ENCODE peak calls at places on chromosomes 12 and 14, in nine cellular contexts. Y, G, R, X, T, L, D, W and E are unnamed samples.

GRCh38 chr12:40701756-40702155 is 9.5 kb downstream of the CNTN1 start:
- DNase-seq in W (no peak), X (no peak), Y (no peak), D (no peak), G (no peak), T (no peak), R (no peak), L (no peak), E (no peak)

GRCh38 chr12:80778005-80778541 is 61.4 kb downstream of the MYF5 start:
- DNase-seq in W (peak), D (peak), G (no peak), T (no peak), R (peak), X (peak), L (peak), Y (peak), E (peak)

GRCh38 chr14:59123526-59123925 is 64.9 kb upstream of the DAAM1 start:
- DNase-seq in W (no peak), T (no peak), L (no peak), D (no peak), G (no peak), R (no peak), X (no peak), Y (no peak), E (no peak)

GRCh38 chr14:70655110-70655826 is 13.6 kb downstream of the TTC9 start:
- DNase-seq in W (no peak), T (peak), Y (no peak), D (peak), X (no peak), G (peak), L (no peak), R (peak), E (no peak)

GRCh38 chr14:60589442-60589841 is 59.8 kb downstream of the SIX1 start:
- DNase-seq in Y (no peak), L (no peak), T (no peak), W (no peak), R (no peak), D (no peak), X (no peak), G (no peak), E (no peak)

GRCh38 chr14:48350971-48351370 is 675.6 kb upstream of the MDGA2 start:
- DNase-seq in L (no peak), W (no peak), X (no peak), T (no peak), R (no peak), G (no peak), Y (no peak), D (no peak), E (no peak)

GRCh38 chr12:127583041-127583440 is 683.9 kb upstream of the TMEM132C start:
- DNase-seq in G (no peak), W (no peak), X (no peak), L (no peak), D (no peak), Y (no peak), R (no peak), T (no peak), E (no peak)

GRCh38 chr14:103384450-103385152 is 614 bp upstream of the MARK3 start:
- DNase-seq in Y (no peak), X (no peak), L (no peak), G (no peak), W (no peak), R (no peak), T (no peak), D (no peak), E (no peak)

GRCh38 chr12:106790020-106790419 is 15.5 kb downstream of the RIC8B start:
- DNase-seq in Y (no peak), G (no peak), X (no peak), W (no peak), T (no peak), D (no peak), L (no peak), R (no peak), E (no peak)

GRCh38 chr12:74105434-74105833 is 432.2 kb upstream of the ATXN7L3B start:
- DNase-seq in G (no peak), D (no peak), L (no peak), R (no peak), Y (no peak), X (no peak), W (no peak), T (no peak), E (no peak)

GRCh38 chr14:72544615-72545387 is 349.1 kb downstream of the DPF3 start:
- DNase-seq in G (no peak), W (peak), L (no peak), D (no peak), T (no peak), R (no peak), Y (no peak), X (no peak), E (no peak)

GRCh38 chr12:55681142-55682077 is 26.3 kb downstream of the ITGA7 start:
- DNase-seq in T (no peak), X (peak), L (peak), G (peak), R (no peak), W (peak), Y (peak), D (peak), E (peak)

GRCh38 chr14:31154956-31155355 is 52.6 kb downstream of the HECTD1 start:
- DNase-seq in X (no peak), R (no peak), T (no peak), G (no peak), W (no peak), D (no peak), Y (no peak), L (no peak), E (no peak)

GRCh38 chr14:92600318-92601053 is 86.9 kb downstream of the RIN3 start:
- DNase-seq in X (no peak), T (no peak), L (no peak), W (no peak), R (no peak), Y (no peak), G (no peak), D (no peak), E (no peak)

GRCh38 chr12:9364224-9365176 is 156.3 kb upstream of the PZP start:
- DNase-seq in T (no peak), G (peak), L (no peak), R (peak), D (no peak), X (no peak), Y (no peak), W (no peak), E (no peak)

GRCh38 chr14:74963705-74964271 is 8.4 kb upstream of the PGF start:
- DNase-seq in D (no peak), X (no peak), T (no peak), G (no peak), R (no peak), W (no peak), L (no peak), Y (no peak), E (no peak)

GRCh38 chr12:22361785-22362184 is 27.3 kb upstream of the ST8SIA1 start:
- DNase-seq in Y (no peak), T (no peak), D (no peak), G (no peak), W (no peak), X (no peak), L (no peak), R (no peak), E (no peak)

GRCh38 chr14:72723741-72724530 is 170.0 kb downstream of the DPF3 start:
- DNase-seq in L (no peak), G (no peak), W (no peak), R (no peak), D (no peak), X (peak), T (no peak), Y (no peak), E (no peak)

GRCh38 chr12:57845478-57846284 is 848 bp downstream of the CTDSP2 start:
- DNase-seq in T (peak), D (peak), X (peak), W (no peak), L (peak), G (peak), Y (peak), R (no peak), E (peak)

GRCh38 chr12:105748806-105749600 is 389.8 kb downstream of the NUAK1 start:
- DNase-seq in D (no peak), L (peak), R (no peak), W (no peak), G (no peak), T (no peak), Y (no peak), X (peak), E (peak)

GRCh38 chr14:51014086-51014485 is 69.8 kb upstream of the PYGL start:
- DNase-seq in L (peak), G (no peak), D (peak), W (no peak), Y (peak), R (no peak), T (no peak), X (no peak), E (no peak)

GRCh38 chr12:47307680-47308399 is 228.1 kb upstream of the AMIGO2 start:
- DNase-seq in W (peak), R (peak), L (no peak), Y (peak), T (peak), D (peak), G (peak), X (peak), E (peak)

GRCh38 chr14:101174980-101175606 is 271.6 kb upstream of the RTL1 start:
- DNase-seq in R (no peak), W (no peak), G (no peak), Y (no peak), T (no peak), X (no peak), D (no peak), L (no peak), E (no peak)

GRCh38 chr12:13816394-13816793 is 165.0 kb downstream of the GRIN2B start:
- DNase-seq in R (no peak), T (no peak), D (no peak), X (no peak), Y (no peak), W (no peak), L (no peak), G (no peak), E (no peak)

GRCh38 chr14:90398315-90398811 is 1.5 kb downstream of the CALM1 start:
- DNase-seq in R (no peak), G (peak), D (peak), X (peak), W (peak), L (no peak), T (peak), Y (peak), E (peak)

GRCh38 chr14:28143340-28143739 is 623.2 kb upstream of the FOXG1 start:
- DNase-seq in D (no peak), T (no peak), L (no peak), R (no peak), Y (no peak), X (no peak), G (no peak), W (no peak), E (no peak)